ENCODE peak calls at places on chromosomes 7 and 10, in nine cellular contexts. I is gastrocnemius medialis, J is adrenal gland, B is IMR-90, F is bronchial epithelial cell, Q is colonic mucosa, A is lower lobe of right lung, Y is neural progenitor cell, U is neural crest cell. V is an unnamed sample.

GRCh38 chr7:129840757-129841156 is 112.0 kb downstream of the UBE2H start:
- DNase-seq in I (no peak), J (peak), B (no peak), F (no peak), Q (no peak), A (no peak), Y (no peak), U (no peak), V (no peak)

GRCh38 chr10:128579902-128580301 is 453.7 kb upstream of the MKI67 start:
- DNase-seq in I (no peak), J (no peak), B (no peak), F (no peak), Q (no peak), A (no peak), Y (no peak), U (no peak), V (no peak)

GRCh38 chr7:5501465-5501864 is 77.8 kb upstream of the TNRC18 start:
- DNase-seq in I (no peak), J (no peak), B (no peak), F (no peak), Q (no peak), A (no peak), Y (no peak), U (no peak), V (no peak)

GRCh38 chr7:114356133-114356532 is 58.5 kb upstream of the FOXP2 start:
- DNase-seq in I (no peak), J (no peak), B (peak), F (peak), Q (no peak), A (no peak), Y (no peak), U (no peak), V (no peak)

GRCh38 chr7:44914992-44915607 is 29.8 kb upstream of the PURB start:
- DNase-seq in I (no peak), J (no peak), B (no peak), F (peak), Q (no peak), A (no peak), Y (no peak), U (no peak), V (peak)

GRCh38 chr10:28679941-28680752 is 2.8 kb downstream of the BAMBI start:
- DNase-seq in I (no peak), J (no peak), B (no peak), F (no peak), Q (peak), A (no peak), Y (peak), U (no peak), V (no peak)

GRCh38 chr10:29130190-29130673 is 158.6 kb upstream of the LYZL1 start:
- DNase-seq in I (no peak), J (no peak), B (peak), F (peak), Q (no peak), A (no peak), Y (peak), U (no peak), V (peak)

GRCh38 chr7:50427518-50427917 is 22.6 kb downstream of the FIGNL1 start:
- DNase-seq in I (no peak), J (no peak), B (no peak), F (no peak), Q (no peak), A (no peak), Y (no peak), U (no peak), V (no peak)

GRCh38 chr7:81725496-81726117 is 44.2 kb downstream of the HGF start:
- DNase-seq in I (no peak), J (no peak), B (peak), F (no peak), Q (no peak), A (no peak), Y (no peak), U (no peak), V (no peak)

GRCh38 chr7:99098824-99099498 is 44.9 kb downstream of the SMURF1 start:
- DNase-seq in I (no peak), J (no peak), B (no peak), F (peak), Q (no peak), A (no peak), Y (no peak), U (no peak), V (no peak)

GRCh38 chr7:109694122-109694521 is 1124.4 kb downstream of the DNAJB9 start:
- DNase-seq in I (no peak), J (no peak), B (no peak), F (no peak), Q (no peak), A (no peak), Y (no peak), U (no peak), V (no peak)

GRCh38 chr10:48232717-48233447 is 41.6 kb downstream of the FRMPD2 start:
- DNase-seq in I (no peak), J (no peak), B (no peak), F (no peak), Q (no peak), A (no peak), Y (no peak), U (no peak), V (no peak)

GRCh38 chr10:100996678-100997363 is 2.8 kb upstream of the LZTS2 start:
- DNase-seq in I (no peak), J (peak), B (no peak), F (no peak), Q (peak), A (no peak), Y (peak), U (no peak), V (peak)

GRCh38 chr10:44292390-44293002 is 92.4 kb downstream of the CXCL12 start:
- DNase-seq in I (no peak), J (no peak), B (no peak), F (no peak), Q (no peak), A (no peak), Y (peak), U (no peak), V (no peak)

GRCh38 chr7:115883629-115884028 is 146.9 kb downstream of the TFEC start:
- DNase-seq in I (no peak), J (no peak), B (no peak), F (no peak), Q (no peak), A (no peak), Y (no peak), U (no peak), V (no peak)

GRCh38 chr10:28326516-28327493 is 23.9 kb upstream of the MPP7 start:
- DNase-seq in I (peak), J (peak), B (peak), F (peak), Q (no peak), A (peak), Y (no peak), U (no peak), V (no peak)

GRCh38 chr7:65477326-65477725 is 103.7 kb downstream of the ZNF92 start:
- DNase-seq in I (no peak), J (peak), B (peak), F (no peak), Q (no peak), A (no peak), Y (peak), U (peak), V (no peak)

GRCh38 chr10:122878799-122879338 is 512 bp downstream of the FAM24B start:
- DNase-seq in I (no peak), J (no peak), B (no peak), F (peak), Q (no peak), A (no peak), Y (no peak), U (no peak), V (peak)

GRCh38 chr7:28163955-28164354 is 16.6 kb downstream of the JAZF1 start:
- DNase-seq in I (no peak), J (no peak), B (peak), F (no peak), Q (no peak), A (no peak), Y (no peak), U (no peak), V (no peak)

GRCh38 chr10:125772864-125773180 is 2.8 kb downstream of the MMP21 start:
- DNase-seq in I (no peak), J (no peak), B (no peak), F (no peak), Q (no peak), A (no peak), Y (no peak), U (no peak), V (no peak)

GRCh38 chr7:128831178-128831993 is 1.2 kb downstream of the FLNC start:
- DNase-seq in I (no peak), J (no peak), B (peak), F (no peak), Q (no peak), A (no peak), Y (peak), U (peak), V (peak)

GRCh38 chr10:30219977-30220751 is 128.9 kb downstream of the MTPAP start:
- DNase-seq in I (no peak), J (no peak), B (peak), F (peak), Q (no peak), A (peak), Y (peak), U (no peak), V (no peak)

GRCh38 chr7:98872328-98872924 is 2.6 kb upstream of the TMEM130 start:
- DNase-seq in I (no peak), J (no peak), B (no peak), F (no peak), Q (no peak), A (peak), Y (peak), U (no peak), V (peak)

GRCh38 chr10:118565301-118566075 is 30.0 kb downstream of the PRLHR start:
- DNase-seq in I (no peak), J (no peak), B (no peak), F (no peak), Q (no peak), A (no peak), Y (no peak), U (no peak), V (no peak)

GRCh38 chr10:35896011-35896410 is 253.9 kb upstream of the FZD8 start:
- DNase-seq in I (no peak), J (no peak), B (peak), F (peak), Q (no peak), A (no peak), Y (no peak), U (no peak), V (no peak)

GRCh38 chr7:27103489-27104226 is 1.2 kb upstream of the HOXA2 start:
- DNase-seq in I (no peak), J (no peak), B (peak), F (no peak), Q (peak), A (no peak), Y (peak), U (no peak), V (no peak)

GRCh38 chr7:80453699-80454340 is 58.0 kb downstream of the GNAT3 start:
- DNase-seq in I (no peak), J (no peak), B (peak), F (peak), Q (no peak), A (no peak), Y (peak), U (no peak), V (peak)

DNA sequence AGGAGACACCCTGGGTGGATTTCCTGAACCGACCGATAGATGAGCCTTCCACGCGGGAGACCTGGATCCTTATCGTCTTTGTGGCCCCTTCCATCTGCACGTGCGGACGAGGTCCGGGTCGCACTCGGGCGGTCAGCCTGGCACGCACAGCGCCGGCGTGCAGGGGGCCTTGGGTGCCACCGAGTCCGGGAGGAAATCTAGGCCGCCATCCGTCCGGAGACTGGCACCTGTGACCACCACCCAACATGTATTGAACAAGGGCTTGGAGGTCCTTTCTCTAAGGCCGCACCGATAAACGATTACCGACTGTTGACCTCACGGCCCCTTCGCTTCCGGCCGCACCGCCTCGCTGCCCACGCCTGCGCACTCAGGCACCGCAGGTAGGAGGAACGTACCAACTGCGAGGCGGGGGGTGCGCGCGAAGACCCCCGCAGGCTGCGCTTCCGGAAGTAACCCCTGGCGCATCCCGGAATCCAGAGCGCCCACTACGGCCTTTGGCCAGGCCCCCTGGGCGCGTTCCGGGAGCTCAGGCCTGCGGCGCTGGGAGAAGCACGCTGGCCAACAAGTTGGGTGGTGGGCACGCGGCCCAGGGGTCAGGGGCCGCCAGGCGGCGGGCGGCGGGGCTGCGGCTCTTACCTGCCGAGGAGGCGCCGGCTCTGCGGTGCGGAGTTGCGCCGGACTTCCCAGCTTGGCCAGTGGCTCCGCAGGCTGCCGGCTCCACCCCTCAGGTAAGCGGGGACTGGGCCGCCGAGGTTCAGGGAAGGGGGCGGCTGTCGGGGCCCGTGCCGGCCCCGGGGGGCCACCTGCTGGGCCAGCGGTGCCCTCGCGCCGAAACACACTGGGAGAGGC is at the start of the genes ACTR3C and LRRC61:
- DNase-seq in I (no peak), J (peak), B (no peak), F (peak), Q (peak), A (peak), Y (peak), U (peak), V (peak)
- TF ChIP-seq CTCF in I (no peak), J (peak), B (no peak), F (peak), Q (no peak), A (peak), Y (no peak), U (peak), V (peak)

DNA sequence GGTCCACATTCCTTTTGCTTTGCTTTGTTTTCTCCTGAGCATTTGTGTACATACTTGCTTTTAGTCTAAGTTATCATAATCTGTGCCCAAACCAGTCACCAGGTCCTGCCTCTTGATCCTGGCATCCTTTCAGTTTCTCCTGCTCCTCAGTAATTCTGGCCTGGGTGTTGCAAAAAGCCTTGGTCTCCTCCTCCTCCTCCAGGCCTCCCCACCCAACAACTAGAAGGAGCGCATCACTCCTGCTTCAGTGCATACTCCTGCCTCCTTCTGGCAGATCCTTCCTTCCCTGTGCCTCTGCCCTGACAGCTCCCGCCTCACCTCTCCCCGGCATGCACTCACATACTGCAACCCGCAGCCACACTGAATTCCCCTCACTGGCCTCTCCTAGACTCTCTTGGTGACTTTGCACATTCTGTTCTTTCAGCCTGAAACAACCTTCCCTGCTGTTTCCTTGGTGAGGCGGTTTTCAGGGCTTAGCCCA is 2.3 kb downstream of the DENND2A start:
- DNase-seq in I (peak), J (no peak), B (peak), F (no peak), Q (no peak), A (no peak), Y (peak), U (no peak), V (no peak)
- TF ChIP-seq CTCF in I (no peak), J (no peak), B (peak), F (peak), Q (no peak), A (no peak), Y (peak), U (no peak), V (no peak)

DNA sequence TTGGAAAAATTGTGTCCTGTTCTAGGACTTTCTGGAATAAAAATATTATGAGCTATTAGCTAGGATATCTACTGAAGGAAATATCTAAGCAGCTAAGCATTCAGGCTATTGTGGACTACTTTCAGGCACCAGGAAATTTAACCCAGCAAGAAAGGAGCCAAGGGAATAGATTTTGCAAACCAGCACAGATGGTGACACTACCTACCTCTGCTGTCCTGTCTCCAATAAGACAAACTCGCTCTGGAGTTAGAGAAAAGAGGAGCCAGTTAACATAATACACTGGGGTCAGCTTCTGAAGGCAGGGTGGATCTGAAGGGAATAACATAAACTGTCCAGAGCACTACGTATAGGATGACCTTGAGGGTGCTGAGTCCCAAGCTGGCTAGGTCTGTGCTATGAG is 223.7 kb upstream of the PRSS58 start:
- DNase-seq in I (no peak), J (no peak), B (peak), F (no peak), Q (no peak), A (no peak), Y (peak), U (no peak), V (no peak)
- TF ChIP-seq CTCF in I (peak), J (no peak), B (peak), F (no peak), Q (no peak), A (no peak), Y (peak), U (peak), V (no peak)

DNA sequence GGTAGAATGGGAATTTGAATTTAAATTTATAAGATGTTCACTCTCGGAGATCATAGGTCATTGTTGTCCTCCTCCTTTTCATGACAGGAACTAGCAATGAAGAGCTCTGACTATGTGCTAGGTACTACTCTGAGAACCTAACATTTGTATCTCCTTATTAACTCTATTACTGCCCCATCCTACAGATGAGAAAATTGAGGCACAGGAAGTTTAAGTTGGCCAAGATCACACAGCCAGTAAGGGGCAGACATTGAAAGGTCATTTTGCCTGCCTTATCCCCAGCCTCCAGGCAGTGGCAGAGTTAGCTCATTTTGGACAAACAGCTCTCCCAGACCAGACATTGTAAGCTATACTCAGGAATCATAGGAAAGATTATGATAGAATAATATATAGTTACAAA is 6.0 kb downstream of the SRGN start:
- DNase-seq in I (no peak), J (no peak), B (peak), F (peak), Q (no peak), A (no peak), Y (no peak), U (no peak), V (no peak)
- TF ChIP-seq CTCF in I (no peak), J (no peak), B (peak), F (peak), Q (no peak), A (no peak), Y (no peak), U (no peak), V (no peak)

DNA sequence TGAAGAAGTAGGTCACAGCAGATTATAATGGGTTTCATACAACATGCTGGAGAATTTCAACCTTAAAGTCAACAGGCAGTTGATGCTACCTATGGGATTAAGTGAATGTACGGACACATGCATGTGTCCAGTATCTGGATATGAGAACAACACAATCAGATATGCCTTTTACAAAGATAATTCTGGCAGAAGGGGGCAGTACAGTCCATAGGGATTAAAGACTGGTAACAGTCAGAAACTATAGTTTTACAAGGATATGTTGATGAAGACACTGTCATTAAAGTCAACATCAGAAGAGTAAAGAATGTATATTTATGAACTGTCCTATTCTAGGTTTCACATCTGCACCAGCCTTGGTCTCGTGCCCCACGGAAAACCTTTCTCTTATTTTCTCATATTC is 41.5 kb downstream of the ANKMY2 start:
- DNase-seq in I (no peak), J (no peak), B (no peak), F (peak), Q (no peak), A (no peak), Y (no peak), U (no peak), V (no peak)
- TF ChIP-seq CTCF in I (peak), J (peak), B (peak), F (peak), Q (no peak), A (peak), Y (no peak), U (peak), V (no peak)